ENCODE peak calls at places on chromosomes 11 and 22, in seven cellular contexts. O, R, K, U, F, M and S are unnamed samples.

GRCh38 chr22:44676441-44677298 is 25.3 kb upstream of the PRR5 start:
- DNase-seq in O (no peak), R (no peak), K (peak; percentile 44), U (no peak), F (no peak), M (no peak), S (peak; percentile 61)

GRCh38 chr22:47872761-47873535 is 1110.5 kb downstream of the TBC1D22A start:
- DNase-seq in O (no peak), R (no peak), K (no peak), U (no peak), F (no peak), M (no peak), S (no peak)

GRCh38 chr22:33326540-33327295 is 268.5 kb upstream of the SYN3 start:
- DNase-seq in O (no peak), R (no peak), K (peak; percentile 2), U (no peak), F (no peak), M (no peak), S (no peak)

GRCh38 chr11:35658028-35658948 is 4.3 kb upstream of the TRIM44 start:
- DNase-seq in O (no peak), R (no peak), K (no peak), U (no peak), F (no peak), M (no peak), S (no peak)

GRCh38 chr11:88469828-88470227 is 132.3 kb upstream of the CTSC start:
- DNase-seq in O (no peak), R (no peak), K (no peak), U (no peak), F (no peak), M (no peak), S (no peak)

GRCh38 chr11:67438121-67438902 is 830 bp upstream of the PTPRCAP start:
- DNase-seq in O (no peak), R (no peak), K (no peak), U (no peak), F (no peak), M (no peak), S (no peak)

GRCh38 chr11:75471134-75471943 is 38.3 kb upstream of the KLHL35 start:
- DNase-seq in O (no peak), R (no peak), K (no peak), U (no peak), F (no peak), M (no peak), S (peak; percentile 56)

GRCh38 chr22:45231293-45231692 is 9.4 kb downstream of the KIAA0930 start:
- DNase-seq in O (no peak), R (no peak), K (no peak), U (no peak), F (peak; percentile 55), M (no peak), S (no peak)

GRCh38 chr11:133937015-133937414 is 19.8 kb downstream of the IGSF9B start:
- DNase-seq in O (no peak), R (no peak), K (no peak), U (no peak), F (no peak), M (no peak), S (peak; percentile 88)

GRCh38 chr11:7016011-7016410 is 4.1 kb downstream of the ZNF214 start:
- DNase-seq in O (no peak), R (no peak), K (no peak), U (no peak), F (peak; percentile 26), M (no peak), S (no peak)

GRCh38 chr11:105344938-105345337 is 205.4 kb upstream of the CARD18 start:
- DNase-seq in O (no peak), R (no peak), K (peak; percentile 2), U (no peak), F (no peak), M (no peak), S (peak; percentile 13)

GRCh38 chr11:2569321-2569721 is 124.5 kb downstream of the KCNQ1 start:
- DNase-seq in O (no peak), R (peak; percentile 17), K (no peak), U (peak; percentile 52), F (no peak), M (no peak), S (no peak)

GRCh38 chr22:30562391-30562790 is 12.1 kb downstream of the GAL3ST1 start:
- DNase-seq in O (no peak), R (no peak), K (no peak), U (no peak), F (peak; percentile 42), M (no peak), S (no peak)

GRCh38 chr11:112795142-112795815 is 165.9 kb upstream of the NCAM1 start:
- DNase-seq in O (no peak), R (peak; percentile 49), K (peak; percentile 69), U (no peak), F (peak; percentile 70), M (no peak), S (peak; percentile 75)

GRCh38 chr22:32144875-32145274 is 14.2 kb downstream of the C22orf42 start:
- DNase-seq in O (no peak), R (no peak), K (no peak), U (no peak), F (no peak), M (no peak), S (no peak)

GRCh38 chr11:46250071-46251052 is 27.1 kb upstream of the CREB3L1 start:
- DNase-seq in O (no peak), R (peak; percentile 52), K (no peak), U (no peak), F (no peak), M (no peak), S (no peak)

GRCh38 chr22:30423296-30423958 is 2.1 kb upstream of the MTFP1 start:
- DNase-seq in O (no peak), R (no peak), K (no peak), U (peak; percentile 88), F (peak; percentile 34), M (no peak), S (peak; percentile 30)

GRCh38 chr11:87460842-87461637 is 423.3 kb downstream of the TMEM135 start:
- DNase-seq in O (no peak), R (no peak), K (no peak), U (no peak), F (no peak), M (no peak), S (no peak)

DNA sequence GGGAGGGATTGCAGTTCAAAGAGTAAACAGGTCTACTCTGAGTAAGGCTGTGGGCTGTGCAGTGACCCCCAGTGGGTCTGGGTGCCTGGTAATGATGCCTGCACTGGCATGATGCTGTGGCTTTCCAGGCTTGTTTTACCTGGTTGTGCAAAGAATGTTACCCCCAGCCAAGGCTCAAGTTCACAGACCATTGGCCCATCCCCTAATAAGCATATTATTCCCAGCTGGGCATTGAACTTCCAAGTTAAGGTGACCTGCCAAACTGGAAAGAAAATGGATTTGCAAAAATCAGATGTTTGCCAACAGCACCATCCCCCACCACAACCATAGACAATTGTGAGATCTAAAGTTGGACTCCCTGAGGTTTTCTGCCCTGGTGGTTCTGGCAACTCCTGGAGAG is 7.9 kb upstream of the EHF start:
- DNase-seq in O (no peak), R (no peak), K (no peak), U (no peak), F (no peak), M (no peak), S (no peak)
- TF ChIP-seq CTCF in O (no peak), R (no peak), K (no peak), U (no peak), F (no peak), M (no peak), S (no peak)

GRCh38 chr11:119666463-119667131 is 62.4 kb downstream of the NECTIN1 start:
- DNase-seq in O (peak; percentile 67), R (peak; percentile 75), K (peak; percentile 76), U (peak; percentile 89), F (peak; percentile 73), M (peak; percentile 83), S (peak; percentile 82)
- TF ChIP-seq CTCF in O (peak; percentile 98), R (peak; percentile 95), K (peak; percentile 95), U (peak; percentile 98), F (peak; percentile 88), M (peak; percentile 95), S (peak; percentile 96)

GRCh38 chr22:42883121-42883520 is 26.0 kb upstream of the ARFGAP3 start:
- DNase-seq in O (no peak), R (no peak), K (no peak), U (no peak), F (no peak), M (no peak), S (no peak)

GRCh38 chr22:42880815-42881214 is 23.7 kb upstream of the ARFGAP3 start:
- DNase-seq in O (no peak), R (no peak), K (no peak), U (no peak), F (no peak), M (no peak), S (no peak)

GRCh38 chr22:42881298-42881697 is 24.2 kb upstream of the ARFGAP3 start:
- DNase-seq in O (no peak), R (no peak), K (no peak), U (no peak), F (no peak), M (no peak), S (no peak)

GRCh38 chr22:42883970-42884369 is 26.9 kb upstream of the ARFGAP3 start:
- DNase-seq in O (no peak), R (no peak), K (no peak), U (no peak), F (no peak), M (no peak), S (no peak)

DNA sequence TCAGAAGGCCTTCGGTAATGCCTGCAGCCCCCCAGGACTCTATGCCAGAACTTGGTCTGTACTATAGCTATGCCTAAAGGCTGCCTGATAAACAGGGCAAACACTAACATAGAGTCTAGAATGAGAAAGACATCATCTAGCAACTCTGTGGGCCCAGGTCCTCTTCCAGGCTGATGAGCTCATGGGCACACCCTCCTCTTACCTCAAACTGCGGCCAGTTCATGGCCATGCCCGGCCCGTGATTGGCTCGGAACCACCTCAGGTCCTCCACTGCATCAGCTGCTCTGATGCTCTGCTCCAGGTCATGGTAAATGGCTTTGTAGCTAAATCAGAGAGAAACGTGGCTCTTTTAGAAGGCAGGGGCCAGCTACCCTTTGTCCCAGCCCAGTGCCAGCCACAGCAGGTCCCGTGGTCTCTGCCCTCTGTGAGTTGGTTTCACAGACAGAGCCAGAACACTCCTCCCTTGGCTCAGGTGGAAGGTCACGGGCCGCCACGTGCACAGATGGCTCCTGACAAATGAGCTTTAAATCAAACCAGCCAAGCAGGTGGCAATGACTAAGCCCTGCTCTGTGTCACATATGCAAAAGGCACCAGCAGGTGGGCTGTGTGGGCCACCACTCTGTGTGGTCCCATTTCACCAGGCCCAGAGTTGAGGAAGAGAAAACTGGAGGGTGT is 25.0 kb upstream of the ARFGAP3 start:
- DNase-seq in O (no peak), R (no peak), K (no peak), U (no peak), F (no peak), M (no peak), S (no peak)
- TF ChIP-seq CTCF in O (no peak), R (no peak), K (no peak), U (no peak), F (no peak), M (no peak), S (no peak)

DNA sequence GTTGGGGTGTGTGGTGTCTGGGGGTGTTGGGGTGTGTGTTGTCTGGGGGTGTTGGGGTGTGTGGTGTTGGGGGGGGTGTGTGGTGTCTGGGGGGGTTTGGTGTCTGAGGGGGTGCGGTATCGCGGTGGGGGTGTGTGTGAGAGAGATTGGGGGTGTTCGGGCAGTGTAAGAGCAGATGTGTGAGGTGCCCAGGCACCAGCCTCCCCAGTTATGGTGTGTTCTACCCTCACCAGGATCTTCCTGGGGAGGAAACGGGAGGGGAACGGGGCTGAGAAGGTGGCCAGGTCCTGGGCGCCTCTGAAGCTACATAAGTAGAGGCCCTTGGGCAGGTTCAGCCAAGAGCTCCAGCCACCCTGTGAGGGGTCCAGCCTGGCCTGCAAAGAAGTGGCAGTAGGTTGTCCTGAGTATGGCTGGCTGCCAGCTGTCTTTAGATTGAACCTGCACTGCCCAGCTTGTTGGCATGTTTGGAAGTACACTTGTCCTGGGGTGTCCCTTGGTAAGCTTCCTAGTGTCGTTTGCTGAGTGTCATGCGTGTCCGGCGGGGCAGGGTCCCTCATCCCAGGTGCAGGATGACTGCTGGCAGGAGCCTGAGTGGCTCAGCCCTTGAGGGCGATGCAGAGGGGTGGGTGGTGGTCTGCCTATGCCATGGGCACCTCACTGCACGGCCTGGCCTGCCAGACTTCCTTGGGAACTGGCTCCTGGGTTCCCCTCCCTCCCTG is 6.5 kb upstream of the TRMT2A start:
- DNase-seq in O (no peak), R (no peak), K (no peak), U (no peak), F (no peak), M (no peak), S (no peak)
- TF ChIP-seq CTCF in O (no peak), R (no peak), K (no peak), U (no peak), F (no peak), M (no peak), S (no peak)